ENCODE peak calls at places on chromosomes 12 and 14, in six cellular contexts. S is A549, K is endothelial cell of umbilical vein, R is K562, P is GM12878, E is HepG2. J is an unnamed sample.

GRCh38 chr12:113057565-113058485 is 1.3 kb downstream of the DTX1 start:
- DNase-seq in R (no peak), S (no peak), P (no peak), E (no peak), K (no peak), J (no peak)

GRCh38 chr12:56032006-56032405 is 9.7 kb upstream of the RPS26 start:
- DNase-seq in R (no peak), E (no peak), P (no peak), K (no peak), S (no peak), J (no peak)

GRCh38 chr14:86574026-86574777 is 1044.3 kb downstream of the FLRT2 start:
- DNase-seq in P (no peak), S (no peak), R (no peak), K (no peak), E (peak; percentile 0), J (no peak)

GRCh38 chr12:12466157-12466556 is 96.5 kb downstream of the DUSP16 start:
- DNase-seq in R (no peak), K (no peak), S (no peak), E (no peak), P (no peak), J (peak; percentile 33)

GRCh38 chr12:90543393-90543792 is 411.6 kb downstream of the CCER1 start:
- DNase-seq in K (peak; percentile 93), R (no peak), E (no peak), P (no peak), S (no peak), J (no peak)

GRCh38 chr14:88518592-88519512 is 36.0 kb downstream of the PTPN21 start:
- DNase-seq in R (no peak), K (peak; percentile 6), P (no peak), E (no peak), S (peak; percentile 15), J (no peak)

GRCh38 chr12:49086116-49086515 is 8.5 kb downstream of the DHH start:
- DNase-seq in S (no peak), E (no peak), R (no peak), P (no peak), K (no peak), J (no peak)

GRCh38 chr14:55451398-55451797 is 11.0 kb upstream of the TBPL2 start:
- DNase-seq in R (no peak), E (no peak), K (peak; percentile 84), S (no peak), P (no peak), J (no peak)

GRCh38 chr12:91017511-91018263 is 12.9 kb upstream of the EPYC start:
- DNase-seq in E (no peak), R (no peak), S (no peak), P (no peak), K (peak; percentile 32), J (no peak)

GRCh38 chr14:72850360-72850759 is 43.5 kb downstream of the DPF3 start:
- DNase-seq in R (no peak), S (no peak), E (peak; percentile 12), P (no peak), K (no peak), J (no peak)

GRCh38 chr14:51792819-51793218 is 67.6 kb upstream of the GNG2 start:
- DNase-seq in R (no peak), K (no peak), S (no peak), P (no peak), E (no peak), J (no peak)

GRCh38 chr14:40784860-40785259 is 821.8 kb upstream of the LRFN5 start:
- DNase-seq in P (no peak), E (no peak), S (no peak), K (no peak), R (no peak), J (no peak)

GRCh38 chr12:4174417-4174816 is 99.1 kb upstream of the CCND2 start:
- DNase-seq in R (no peak), P (no peak), S (no peak), E (no peak), K (no peak), J (peak; percentile 69)

GRCh38 chr14:55540847-55541773 is 38.9 kb upstream of the KTN1 start:
- DNase-seq in R (no peak), P (no peak), E (no peak), K (peak; percentile 35), S (no peak), J (no peak)

GRCh38 chr12:104285740-104286537 is 17.6 kb upstream of the EID3 start:
- DNase-seq in E (no peak), S (no peak), R (no peak), K (peak; percentile 70), P (no peak), J (no peak)

GRCh38 chr14:92971601-92972180 is 48.7 kb downstream of the CHGA start:
- DNase-seq in P (no peak), K (no peak), S (no peak), E (no peak), R (no peak), J (no peak)

GRCh38 chr12:117036046-117036445 is 63.2 kb downstream of the TESC start:
- DNase-seq in S (no peak), P (no peak), R (no peak), E (no peak), K (no peak), J (no peak)

GRCh38 chr12:16189849-16190248 is 87.6 kb downstream of the SLC15A5 start:
- DNase-seq in P (no peak), S (peak; percentile 73), R (no peak), K (peak; percentile 7), E (peak; percentile 29), J (peak; percentile 65)

GRCh38 chr12:108838194-108839010 is 19.0 kb downstream of the SSH1 start:
- DNase-seq in P (peak; percentile 91), K (peak; percentile 100), R (peak; percentile 68), E (peak; percentile 80), S (peak; percentile 99), J (peak; percentile 100)

GRCh38 chr12:61524851-61525250 is 735.4 kb upstream of the USP15 start:
- DNase-seq in E (no peak), K (no peak), R (no peak), S (no peak), P (no peak), J (no peak)

GRCh38 chr14:23406244-23406643 is 1.8 kb downstream of the MYH6 start:
- DNase-seq in K (no peak), S (no peak), E (no peak), R (no peak), P (no peak), J (peak; percentile 44)

GRCh38 chr12:84911331-84912190 is 1.0 kb downstream of the SLC6A15 start:
- DNase-seq in S (peak; percentile 72), R (no peak), E (no peak), P (no peak), K (peak; percentile 58), J (peak; percentile 16)

GRCh38 chr14:33959692-33960151 is 8.8 kb upstream of the EGLN3 start:
- DNase-seq in S (no peak), R (no peak), P (no peak), E (no peak), K (no peak), J (no peak)

GRCh38 chr12:52816189-52816588 is 2.3 kb upstream of the KRT4 start:
- DNase-seq in K (no peak), R (no peak), S (no peak), P (no peak), E (no peak), J (no peak)

GRCh38 chr14:39232554-39233415 is 930 bp upstream of the MIA2 start:
- DNase-seq in R (no peak), K (no peak), S (peak; percentile 18), P (no peak), E (peak; percentile 90), J (peak; percentile 74)

GRCh38 chr12:6462234-6462995 is 8.1 kb downstream of the VAMP1 start:
- DNase-seq in R (no peak), K (peak; percentile 18), E (no peak), P (no peak), S (no peak), J (no peak)

GRCh38 chr12:88896958-88897357 is 316.7 kb upstream of the KITLG start:
- DNase-seq in E (no peak), S (no peak), P (no peak), K (peak; percentile 90), R (no peak), J (no peak)

GRCh38 chr12:128727999-128728398 is 95.8 kb downstream of the SLC15A4 start:
- DNase-seq in P (no peak), S (peak; percentile 62), K (no peak), R (no peak), E (peak; percentile 15), J (no peak)

GRCh38 chr14:94998702-94999101 is 158.6 kb downstream of the DICER1 start:
- DNase-seq in K (no peak), S (peak; percentile 14), P (no peak), E (no peak), R (no peak), J (no peak)

GRCh38 chr12:47317182-47317915 is 237.6 kb upstream of the AMIGO2 start:
- DNase-seq in R (no peak), E (no peak), K (no peak), S (no peak), P (no peak), J (no peak)

GRCh38 chr12:116465892-116466291 is 93.3 kb upstream of the MAP1LC3B2 start:
- DNase-seq in E (no peak), R (no peak), S (peak; percentile 46), P (no peak), K (no peak), J (peak; percentile 34)

GRCh38 chr14:53273671-53274072 is 120.5 kb upstream of the DDHD1 start:
- DNase-seq in P (no peak), R (no peak), E (peak; percentile 12), S (peak; percentile 42), K (no peak), J (peak; percentile 52)
- H3K4me3 ChIP-seq in P (no peak overlapping the region), R (peak overlapping the region; percentile 5), E (no peak overlapping the region), S (no peak overlapping the region), K (no peak overlapping the region), J (no peak overlapping the region)

DNA sequence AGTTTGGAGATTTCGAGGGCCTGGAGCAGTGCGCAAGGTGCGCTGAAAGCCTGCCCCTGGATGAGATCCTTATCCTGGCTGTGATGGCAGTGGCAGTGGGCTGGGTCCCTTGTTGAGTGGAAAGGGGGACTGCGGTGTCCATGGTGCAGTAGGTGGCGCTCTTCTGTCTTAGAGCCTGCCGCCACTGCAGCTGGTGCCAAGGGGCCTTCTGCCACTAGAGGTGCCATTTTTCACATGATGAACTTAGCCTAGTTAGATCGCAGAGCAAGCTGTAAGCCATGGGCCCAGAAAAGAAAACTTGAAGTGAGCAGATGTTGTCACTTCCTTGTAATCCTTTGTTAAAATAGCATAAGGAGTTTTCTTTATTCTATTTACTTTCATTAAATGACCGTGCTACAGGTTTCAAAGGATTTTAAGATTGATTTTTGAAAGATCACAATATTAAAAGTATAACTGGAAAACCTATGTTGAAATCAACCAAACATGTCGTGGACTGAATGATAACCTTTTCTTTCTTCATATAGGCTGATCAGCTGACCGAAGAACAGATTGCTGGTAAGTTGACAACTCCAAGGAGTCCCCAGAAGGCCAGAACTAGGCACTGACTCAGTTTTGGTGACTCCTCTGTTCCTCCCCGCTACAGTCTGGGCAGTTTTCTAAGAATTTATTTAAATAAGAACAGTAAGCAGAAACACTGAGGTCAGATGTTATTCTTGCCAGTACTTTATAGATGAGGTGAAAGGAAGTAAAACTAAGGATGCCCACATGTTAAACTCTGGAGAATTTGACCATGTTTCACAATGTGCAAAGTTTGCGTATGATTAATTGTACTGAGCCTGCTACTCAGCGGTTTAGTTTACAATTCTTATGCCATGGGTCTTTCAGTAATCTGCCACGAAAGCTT is 3.0 kb downstream of the CALM1 start:
- DNase-seq in K (peak; percentile 95), E (peak; percentile 83), R (peak; percentile 71), S (peak; percentile 93), P (peak; percentile 68), J (peak; percentile 93)
- TF ChIP-seq MYC in K (peak; percentile 21), E (peak; percentile 41), R (no peak), S (no peak), P (no peak), J (peak; percentile 78)

GRCh38 chr14:103855734-103856095 is 8.3 kb upstream of the PPP1R13B start:
- DNase-seq in P (no peak), S (no peak), E (no peak), R (no peak), K (no peak), J (no peak)
- TF ChIP-seq CTCF in P (no peak), S (no peak), E (no peak), R (no peak), K (no peak), J (no peak)

GRCh38 chr14:100303179-100303578 is 3.1 kb downstream of the SLC25A29 start:
- DNase-seq in K (no peak), R (peak; percentile 29), P (no peak), E (no peak), S (peak; percentile 42), J (peak; percentile 42)
- H3K4me3 ChIP-seq in K (no peak overlapping the region), R (no peak overlapping the region), P (no peak overlapping the region), E (no peak overlapping the region), S (no peak overlapping the region), J (no peak overlapping the region)